ENCODE peak calls at places on chromosomes 12 and 14, in six cellular contexts. B is small intestine; Y is CD8-positive, alpha-beta T cell; U is CD4-positive, CD25-positive, alpha-beta regulatory T cell; N is CD4-positive, alpha-beta memory T cell; V is kidney. X is an unnamed sample. For H3K36me3 and H3K4me1, the result is how much of the 10 kb centered on the place peaks cover.

GRCh38 chr14:89485264-89485663 is 68.2 kb upstream of the FOXN3 start:
- DNase-seq in B (no peak), Y (no peak), U (no peak), N (no peak), V (no peak), X (no peak)

GRCh38 chr12:62767506-62767905 is 167.4 kb downstream of the PPM1H start:
- DNase-seq in B (no peak), Y (no peak), U (no peak), N (no peak), V (no peak), X (no peak)

GRCh38 chr14:54895683-54896082 is 6.9 kb downstream of the GCH1 start:
- DNase-seq in B (no peak), Y (no peak), U (no peak), N (no peak), V (no peak), X (no peak)

GRCh38 chr12:80624986-80625530 is 82.4 kb upstream of the MYF6 start:
- DNase-seq in B (no peak), Y (no peak), U (no peak), N (no peak), V (no peak), X (no peak)

GRCh38 chr12:66674495-66675122 is 4.3 kb downstream of the GRIP1 start:
- DNase-seq in B (no peak), Y (no peak), U (no peak), N (no peak), V (no peak), X (no peak)

GRCh38 chr12:96164951-96165858 is 29.0 kb upstream of the ELK3 start:
- DNase-seq in B (no peak), Y (no peak), U (no peak), N (no peak), V (no peak), X (no peak)

GRCh38 chr14:41605550-41606248 is 977 bp upstream of the LRFN5 start:
- DNase-seq in B (no peak), Y (no peak), U (no peak), N (no peak), V (peak), X (no peak)

GRCh38 chr12:105120551-105120950 is 13.0 kb downstream of the WASHC4 start:
- DNase-seq in B (no peak), Y (no peak), U (no peak), N (no peak), V (no peak), X (no peak)

GRCh38 chr12:4849024-4849594 is 60.6 kb upstream of the KCNA1 start:
- DNase-seq in B (peak), Y (no peak), U (no peak), N (no peak), V (no peak), X (no peak)

GRCh38 chr12:49750027-49750977 is 8.9 kb downstream of the TMBIM6 start:
- DNase-seq in B (peak), Y (peak), U (peak), N (peak), V (no peak), X (no peak)

GRCh38 chr14:90381999-90382451 is 14.8 kb upstream of the CALM1 start:
- DNase-seq in B (peak), Y (peak), U (no peak), N (peak), V (peak), X (peak)

GRCh38 chr14:90114554-90114953 is 52.8 kb downstream of the KCNK13 start:
- DNase-seq in B (peak), Y (no peak), U (no peak), N (no peak), V (no peak), X (no peak)

GRCh38 chr14:77986808-77987207 is 183.4 kb upstream of the NRXN3 start:
- DNase-seq in B (no peak), Y (no peak), U (no peak), N (no peak), V (no peak), X (no peak)

GRCh38 chr14:72745546-72745945 is 148.4 kb downstream of the DPF3 start:
- DNase-seq in B (no peak), Y (no peak), U (no peak), N (no peak), V (no peak), X (no peak)

GRCh38 chr12:132634411-132634990 is 15.9 kb downstream of the P2RX2 start:
- DNase-seq in B (no peak), Y (no peak), U (no peak), N (no peak), V (no peak), X (no peak)

GRCh38 chr14:49970474-49971147 is 77.7 kb downstream of the ARF6 start:
- DNase-seq in B (peak), Y (no peak), U (no peak), N (no peak), V (no peak), X (no peak)

GRCh38 chr14:50272498-50272897 is 39.5 kb downstream of the L2HGDH start:
- DNase-seq in B (no peak), Y (no peak), U (no peak), N (no peak), V (no peak), X (no peak)

GRCh38 chr14:93207468-93208308 is 632 bp downstream of the UBR7 start:
- DNase-seq in B (peak), Y (no peak), U (peak), N (peak), V (no peak), X (no peak)

GRCh38 chr14:93206793-93207467 is at the start of the genes GON7 and UBR7:
- DNase-seq in B (peak), Y (peak), U (peak), N (peak), V (peak), X (peak)

GRCh38 chr14:93214598-93214997 is 7.5 kb downstream of the UBR7 start:
- DNase-seq in B (no peak), Y (no peak), U (no peak), N (no peak), V (no peak), X (no peak)

GRCh38 chr14:93212432-93212831 is 5.4 kb downstream of the UBR7 start:
- DNase-seq in B (no peak), Y (no peak), U (no peak), N (no peak), V (no peak), X (no peak)
- H3K36me3 ChIP-seq in B (under half), Y (under half), U (half or more), N (under half), V (under half), X (under half)

GRCh38 chr12:91009319-91009950 is 4.7 kb upstream of the EPYC start:
- DNase-seq in B (no peak), Y (no peak), U (no peak), N (no peak), V (no peak), X (no peak)
- H3K4me3 ChIP-seq in B (no peak), Y (no peak), U (no peak), N (no peak), V (no peak), X (no peak)

GRCh38 chr12:8035440-8036010 is 3.0 kb downstream of the FOXJ2 start:
- DNase-seq in B (no peak), Y (no peak), U (no peak), N (no peak), V (no peak), X (no peak)

GRCh38 chr12:8037046-8037663 is 4.6 kb downstream of the FOXJ2 start:
- DNase-seq in B (peak), Y (no peak), U (no peak), N (no peak), V (no peak), X (no peak)

GRCh38 chr12:8036366-8036765 is 3.9 kb downstream of the FOXJ2 start:
- DNase-seq in B (no peak), Y (no peak), U (no peak), N (no peak), V (no peak), X (no peak)

GRCh38 chr12:8037947-8038346 is 5.4 kb downstream of the FOXJ2 start:
- DNase-seq in B (no peak), Y (no peak), U (no peak), N (no peak), V (no peak), X (no peak)

GRCh38 chr12:8038659-8039114 is 6.2 kb downstream of the FOXJ2 start:
- DNase-seq in B (peak), Y (no peak), U (no peak), N (peak), V (peak), X (peak)
- H3K4me1 ChIP-seq in B (under half), Y (half or more), U (half or more), N (half or more), V (under half), X (under half)

GRCh38 chr14:64412237-64412636 is 24.1 kb downstream of the MTHFD1 start:
- DNase-seq in B (no peak), Y (no peak), U (no peak), N (no peak), V (no peak), X (no peak)
- H3K36me3 ChIP-seq in B (under half), Y (under half), U (under half), N (under half), V (under half), X (under half)

DNA sequence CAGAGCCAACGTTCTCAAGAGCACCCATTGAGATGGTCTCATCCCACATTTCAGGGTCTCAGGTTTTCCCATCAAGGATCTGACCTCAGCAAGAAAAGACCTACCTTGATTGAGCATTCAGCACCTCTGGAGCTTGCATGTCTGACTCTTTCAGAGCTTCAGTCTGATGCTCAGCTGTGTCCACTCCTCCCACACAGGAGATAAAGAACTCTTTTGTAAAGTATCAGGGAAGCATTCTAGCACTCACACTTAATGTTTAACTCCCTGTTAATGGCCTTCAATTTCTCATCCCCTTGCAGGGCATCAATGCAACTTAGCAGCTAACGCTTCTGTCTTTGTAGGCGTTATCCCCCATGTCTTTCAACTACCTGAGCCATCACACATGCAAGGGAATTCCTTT is 124.1 kb downstream of the GALC start:
- DNase-seq in B (no peak), Y (no peak), U (no peak), N (no peak), V (no peak), X (no peak)
- H3K4me3 ChIP-seq in B (no peak), Y (no peak), U (no peak), N (no peak), V (no peak), X (no peak)

GRCh38 chr12:106123110-106123509 is 15.6 kb downstream of the NUAK1 start:
- DNase-seq in B (no peak), Y (no peak), U (no peak), N (no peak), V (no peak), X (no peak)

GRCh38 chr12:106127289-106128126 is 11.2 kb downstream of the NUAK1 start:
- DNase-seq in B (no peak), Y (no peak), U (no peak), N (no peak), V (no peak), X (no peak)

GRCh38 chr12:106123551-106123991 is 15.2 kb downstream of the NUAK1 start:
- DNase-seq in B (peak), Y (no peak), U (no peak), N (no peak), V (peak), X (no peak)

GRCh38 chr12:106126441-106127288 is 12.1 kb downstream of the NUAK1 start:
- DNase-seq in B (no peak), Y (no peak), U (no peak), N (no peak), V (no peak), X (no peak)

GRCh38 chr12:106125351-106126085 is 13.2 kb downstream of the NUAK1 start:
- DNase-seq in B (no peak), Y (no peak), U (no peak), N (no peak), V (no peak), X (no peak)
- H3K4me1 ChIP-seq in B (under half), Y (under half), U (under half), N (under half), V (under half), X (under half)

DNA sequence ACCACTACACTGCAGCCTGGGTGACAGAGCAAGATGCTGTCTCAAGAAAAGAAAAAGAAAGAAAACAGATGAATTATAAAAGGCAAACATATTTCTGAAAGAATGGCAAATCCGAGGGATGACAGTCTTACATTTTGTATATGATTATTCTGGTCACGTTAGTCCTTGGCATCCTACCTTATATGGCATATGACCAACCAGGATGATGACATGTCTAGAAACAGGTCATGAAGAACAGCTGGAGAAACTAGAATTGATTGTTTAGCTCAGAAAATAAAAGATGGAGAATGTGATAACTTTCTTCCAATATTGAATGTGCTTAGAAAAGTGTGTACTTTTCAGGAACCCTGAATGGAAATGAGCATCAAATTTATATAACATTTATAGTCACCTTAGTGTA is 19.2 kb downstream of the SLC2A14 start:
- DNase-seq in B (no peak), Y (no peak), U (no peak), N (no peak), V (no peak), X (no peak)
- H3K36me3 ChIP-seq in B (under half), Y (under half), U (under half), N (under half), V (under half), X (under half)

GRCh38 chr12:124007810-124008570 is 35.0 kb downstream of the ZNF664 start:
- DNase-seq in B (no peak), Y (no peak), U (no peak), N (no peak), V (no peak), X (no peak)

GRCh38 chr12:124008629-124009028 is 35.6 kb downstream of the ZNF664 start:
- DNase-seq in B (no peak), Y (no peak), U (no peak), N (no peak), V (no peak), X (no peak)

GRCh38 chr12:124007356-124007755 is 34.3 kb downstream of the ZNF664 start:
- DNase-seq in B (no peak), Y (no peak), U (no peak), N (no peak), V (no peak), X (no peak)

GRCh38 chr12:124005736-124006581 is 32.9 kb downstream of the ZNF664 start:
- DNase-seq in B (peak), Y (no peak), U (no peak), N (no peak), V (no peak), X (no peak)

GRCh38 chr12:124006582-124007170 is 33.7 kb downstream of the ZNF664 start:
- DNase-seq in B (no peak), Y (peak), U (no peak), N (no peak), V (no peak), X (no peak)
- H3K4me3 ChIP-seq in B (no peak), Y (peak), U (peak), N (no peak), V (no peak), X (no peak)